ENCODE peak calls at places on chromosomes 13 and 19, in six cellular contexts. U, J, R, W, E and Q are unnamed samples.

GRCh38 chr19:35013820-35014754 is 14.0 kb downstream of the GRAMD1A start:
- DNase-seq in W (no peak), R (no peak), E (no peak), U (no peak), J (no peak), Q (peak)

GRCh38 chr19:41624515-41624914 is 2.4 kb downstream of the CEACAM4 start:
- DNase-seq in W (no peak), J (no peak), R (no peak), U (no peak), E (no peak), Q (no peak)

GRCh38 chr13:106348032-106348431 is 187.4 kb downstream of the EFNB2 start:
- DNase-seq in R (no peak), J (peak), U (no peak), W (no peak), E (no peak), Q (no peak)

GRCh38 chr19:55255618-55256423 is 3.0 kb downstream of the PPP6R1 start:
- DNase-seq in U (peak), W (no peak), R (no peak), E (no peak), J (no peak), Q (peak)

GRCh38 chr19:5253403-5254110 is 87.1 kb downstream of the PTPRS start:
- DNase-seq in R (no peak), E (no peak), W (peak), J (no peak), U (no peak), Q (no peak)

GRCh38 chr19:49488046-49488862 is 846 bp downstream of the RPL13A start:
- DNase-seq in W (no peak), R (no peak), E (no peak), U (no peak), J (no peak), Q (no peak)

GRCh38 chr19:49570997-49571676 is 9.2 kb downstream of the NOSIP start:
- DNase-seq in R (no peak), J (no peak), E (no peak), W (no peak), U (peak), Q (peak)

GRCh38 chr13:31767175-31767900 is 28.0 kb downstream of the RXFP2 start:
- DNase-seq in W (peak), R (no peak), J (no peak), U (no peak), E (no peak), Q (no peak)

GRCh38 chr19:54373781-54374266 is 9.1 kb upstream of the LAIR1 start:
- DNase-seq in U (no peak), J (no peak), R (no peak), E (no peak), W (peak), Q (peak)

GRCh38 chr19:2148482-2149135 is 2.8 kb downstream of the AP3D1 start:
- DNase-seq in R (no peak), U (no peak), W (no peak), J (no peak), E (no peak), Q (no peak)

GRCh38 chr13:113814435-113814821 is 49.4 kb downstream of the GAS6 start:
- DNase-seq in E (peak), R (no peak), U (no peak), J (no peak), W (no peak), Q (no peak)

GRCh38 chr13:110412132-110412912 is 105.2 kb downstream of the COL4A2 start:
- DNase-seq in W (peak), U (peak), R (no peak), E (peak), J (peak), Q (peak)

GRCh38 chr19:12969292-12969988 is at the start of gene DAND5:
- DNase-seq in U (peak), E (peak), J (no peak), R (no peak), W (no peak), Q (no peak)

GRCh38 chr13:60094385-60095088 is 69.2 kb downstream of the DIAPH3 start:
- DNase-seq in W (no peak), U (no peak), R (no peak), E (no peak), J (no peak), Q (no peak)

GRCh38 chr13:45332831-45333219 is 8.2 kb downstream of the TPT1 start:
- DNase-seq in U (no peak), W (no peak), J (no peak), E (no peak), R (no peak), Q (peak)
- TF ChIP-seq POLR2A in U (no peak), W (no peak), J (no peak), E (no peak), R (no peak), Q (no peak)

GRCh38 chr13:27080018-27080948 is 91.3 kb downstream of the USP12 start:
- DNase-seq in W (no peak), R (no peak), E (no peak), U (no peak), J (no peak), Q (no peak)

GRCh38 chr13:27081893-27082292 is 89.7 kb downstream of the USP12 start:
- DNase-seq in U (no peak), R (no peak), W (no peak), E (no peak), J (no peak), Q (no peak)

GRCh38 chr13:27086599-27087265 is 84.9 kb downstream of the USP12 start:
- DNase-seq in R (no peak), W (no peak), J (no peak), U (no peak), E (no peak), Q (no peak)

GRCh38 chr13:27082325-27082724 is 89.3 kb downstream of the USP12 start:
- DNase-seq in J (no peak), E (no peak), U (no peak), R (no peak), W (no peak), Q (no peak)

GRCh38 chr13:27083183-27083582 is 88.4 kb downstream of the USP12 start:
- DNase-seq in E (no peak), U (no peak), W (no peak), J (no peak), R (no peak), Q (no peak)
- H3K4me3 ChIP-seq in E (no peak), U (no peak), W (no peak), J (no peak), R (no peak), Q (no peak)

DNA sequence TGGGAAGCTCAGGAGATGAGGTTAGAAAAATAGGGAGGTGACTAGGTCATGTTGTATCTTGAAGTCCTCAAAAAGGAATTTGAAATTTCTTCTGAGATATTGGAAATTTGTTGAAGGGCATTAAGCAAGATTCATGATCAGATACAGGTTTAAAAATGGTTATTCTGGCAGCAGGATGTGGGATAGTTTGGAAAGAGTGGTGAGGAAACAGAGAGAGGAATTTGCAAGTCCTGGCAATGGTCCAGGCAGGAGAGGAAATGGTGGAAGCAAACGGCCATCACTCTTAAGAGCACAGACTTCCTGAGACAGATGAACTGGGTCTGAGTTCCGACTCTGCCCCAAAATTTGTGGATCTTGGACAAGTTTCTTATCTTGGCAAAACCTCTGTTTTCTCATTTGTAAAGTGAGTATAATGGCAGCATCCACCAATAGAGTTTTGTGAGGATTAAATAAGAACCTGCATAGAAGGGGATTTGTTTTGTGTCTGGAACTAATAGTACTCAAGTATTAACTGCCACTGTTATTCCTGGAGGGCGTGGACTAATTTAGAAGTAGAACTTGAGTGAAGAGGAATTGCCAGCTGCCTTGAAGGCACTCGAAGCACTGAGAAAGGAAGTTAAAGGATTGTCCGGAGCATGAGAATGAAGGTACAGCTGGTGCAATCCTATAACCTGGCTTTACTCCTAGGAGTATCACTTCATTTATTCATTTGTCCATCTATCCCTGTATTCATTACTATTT is 99.6 kb downstream of the CCNA1 start:
- DNase-seq in J (no peak), W (peak), U (no peak), E (no peak), R (no peak), Q (no peak)
- TF ChIP-seq POLR2A in J (no peak), W (no peak), U (no peak), E (no peak), R (no peak), Q (no peak)

DNA sequence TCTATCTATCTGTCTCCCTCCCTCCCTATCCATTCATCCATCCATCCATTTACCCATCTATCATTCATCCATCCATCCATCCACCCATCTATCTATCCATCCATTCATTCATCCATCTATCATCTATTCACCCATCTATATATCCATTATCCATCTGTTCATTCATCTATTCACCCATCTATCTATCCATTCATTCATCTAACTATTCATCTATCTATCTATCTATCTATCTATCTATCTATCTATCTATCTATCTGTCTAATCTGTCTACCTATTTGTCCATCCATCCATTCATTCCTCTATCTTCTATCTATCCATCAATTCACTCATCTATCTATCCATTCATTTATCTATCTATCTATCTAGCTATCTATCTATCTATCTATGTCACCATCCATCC is 4.4 kb upstream of the CDK8 start:
- DNase-seq in E (no peak), J (no peak), U (no peak), R (no peak), W (no peak), Q (no peak)
- H3K4me3 ChIP-seq in E (no peak), J (no peak), U (no peak), R (no peak), W (no peak), Q (no peak)

DNA sequence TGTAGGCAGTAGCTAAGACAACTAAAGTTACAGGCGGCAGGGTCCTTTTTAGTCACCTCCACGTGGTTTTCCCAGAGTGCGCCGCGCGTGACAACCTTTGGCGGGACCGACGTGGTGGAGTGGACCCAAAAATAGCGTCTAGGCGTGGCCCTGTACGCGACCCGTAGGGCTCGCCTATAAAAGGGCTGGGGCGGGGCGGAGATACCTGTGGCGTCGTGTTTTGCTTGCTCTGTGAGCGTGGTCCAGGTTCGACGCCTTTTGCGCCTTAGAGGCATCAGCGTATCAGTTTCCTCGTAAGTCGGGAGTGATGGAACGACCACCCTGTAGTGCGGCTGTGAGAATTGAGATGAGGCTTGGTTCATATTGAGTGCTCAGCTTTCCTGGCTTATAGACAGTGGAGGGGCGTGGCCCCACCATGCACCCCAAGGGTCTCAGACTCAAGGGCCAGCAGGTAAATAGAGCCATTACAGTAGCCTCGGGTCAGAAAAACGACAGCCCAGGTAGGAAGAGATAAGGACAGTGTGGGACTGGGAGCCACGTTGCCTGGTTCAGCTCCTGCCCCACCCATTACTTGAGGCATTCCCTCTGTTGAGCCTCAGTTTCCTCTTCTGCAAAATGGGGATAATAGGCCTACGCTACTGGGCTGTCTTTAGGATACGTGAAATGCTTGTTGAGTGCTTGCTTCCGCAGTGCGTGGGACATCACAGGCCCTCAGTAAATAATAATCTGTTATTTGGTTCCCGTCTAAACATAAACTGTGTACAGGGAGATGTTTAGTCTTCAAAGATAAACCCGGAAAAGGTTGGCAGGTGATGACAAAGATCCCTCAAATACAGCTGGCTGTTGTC is 690 bp upstream of the TMED1 start:
- DNase-seq in U (peak), R (peak), E (peak), J (peak), W (no peak), Q (peak)
- TF ChIP-seq POLR2A in U (no peak), R (no peak), E (no peak), J (no peak), W (no peak), Q (no peak)

DNA sequence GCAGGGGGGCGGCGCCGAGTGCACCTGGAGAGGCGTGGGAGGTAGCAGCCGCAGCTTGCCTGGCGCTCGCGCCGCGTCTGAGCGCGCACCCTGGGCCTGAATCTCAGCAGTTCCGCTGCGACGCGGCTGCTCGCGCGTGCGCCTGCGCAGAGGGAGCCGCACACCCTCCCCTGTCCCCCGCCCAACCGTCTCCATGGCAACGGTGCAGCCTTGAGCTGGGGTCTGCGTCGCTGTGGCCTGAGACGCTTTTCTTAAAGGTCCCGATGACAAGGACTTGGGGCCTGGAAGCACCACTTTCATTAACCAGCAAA is at the start of gene PNMA8B:
- DNase-seq in J (no peak), R (no peak), W (no peak), U (no peak), E (peak), Q (no peak)
- H3K4me3 ChIP-seq in J (no peak), R (peak), W (peak), U (peak), E (no peak), Q (no peak)

GRCh38 chr19:1102407-1103106 is 1.2 kb upstream of the GPX4 start:
- DNase-seq in E (peak), W (peak), R (no peak), U (peak), J (peak), Q (peak)
- TF ChIP-seq POLR2A in E (no peak), W (no peak), R (no peak), U (no peak), J (no peak), Q (no peak)

DNA sequence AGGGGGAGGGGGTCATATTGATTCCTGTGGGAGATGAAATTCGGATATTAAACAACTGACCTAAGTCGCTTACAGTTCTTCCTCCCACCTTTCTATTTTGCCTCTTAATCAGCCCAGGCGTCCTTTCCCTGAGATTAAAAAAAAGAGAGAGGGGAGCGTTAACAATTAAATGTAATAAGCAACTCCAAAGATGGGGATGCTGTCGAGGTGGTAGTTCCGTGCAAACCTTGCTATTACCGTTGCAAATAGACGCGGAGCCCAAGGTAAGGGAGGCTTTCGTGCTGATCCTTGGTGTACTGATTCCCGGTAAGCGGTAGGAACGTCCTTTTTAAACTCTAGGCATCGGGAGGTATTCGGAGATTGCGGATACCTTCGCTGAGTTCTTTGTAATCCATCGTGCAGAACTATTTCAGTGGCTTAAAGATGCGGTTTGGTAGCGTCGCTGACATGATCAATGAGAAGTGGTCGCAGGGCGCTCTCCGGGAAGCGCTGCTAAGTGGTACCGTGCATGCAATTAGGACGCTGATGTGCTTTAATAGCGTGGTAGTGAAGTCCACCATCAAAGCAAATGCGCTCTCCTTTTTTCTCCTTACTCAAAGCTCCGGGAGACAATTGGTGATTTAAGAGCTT is 3.1 kb downstream of the SLITRK5 start:
- DNase-seq in W (no peak), J (no peak), U (no peak), R (no peak), E (no peak), Q (no peak)
- H3K4me3 ChIP-seq in W (peak), J (no peak), U (peak), R (peak), E (no peak), Q (no peak)